ENCODE peak calls at places on chromosome 2, in nine cellular contexts. S, E, I, V, C, Q, R, N and Z are unnamed samples.

GRCh38 chr2:219254590-219255219 is 987 bp upstream of the TUBA4A start:
- DNase-seq in S (no peak), E (peak), I (peak), V (no peak), C (no peak), Q (no peak), R (peak), N (no peak), Z (peak)

GRCh38 chr2:241291977-241292376 is 23.5 kb downstream of the HDLBP start:
- DNase-seq in S (no peak), E (no peak), I (no peak), V (peak), C (no peak), Q (no peak), R (no peak), N (no peak), Z (no peak)

GRCh38 chr2:144835634-144836351 is 315.9 kb upstream of the ZEB2 start:
- DNase-seq in S (no peak), E (no peak), I (peak), V (no peak), C (no peak), Q (no peak), R (no peak), N (no peak), Z (no peak)

GRCh38 chr2:174794851-174795374 is 30.6 kb upstream of the CHRNA1 start:
- DNase-seq in S (no peak), E (peak), I (no peak), V (no peak), C (no peak), Q (peak), R (no peak), N (no peak), Z (no peak)

GRCh38 chr2:217849154-217849553 is 153.6 kb downstream of the TNS1 start:
- DNase-seq in S (no peak), E (peak), I (peak), V (no peak), C (no peak), Q (no peak), R (no peak), N (no peak), Z (no peak)

GRCh38 chr2:164213916-164214315 is 407.4 kb downstream of the GRB14 start:
- DNase-seq in S (no peak), E (no peak), I (no peak), V (no peak), C (no peak), Q (no peak), R (no peak), N (no peak), Z (no peak)

GRCh38 chr2:58032016-58032750 is 14.4 kb upstream of the VRK2 start:
- DNase-seq in S (no peak), E (peak), I (no peak), V (no peak), C (no peak), Q (no peak), R (peak), N (no peak), Z (no peak)

GRCh38 chr2:23460228-23460627 is 75.2 kb downstream of the KLHL29 start:
- DNase-seq in S (no peak), E (peak), I (peak), V (no peak), C (no peak), Q (no peak), R (peak), N (no peak), Z (no peak)

GRCh38 chr2:135657806-135658582 is 83.7 kb upstream of the UBXN4 start:
- DNase-seq in S (no peak), E (no peak), I (no peak), V (peak), C (peak), Q (peak), R (no peak), N (no peak), Z (no peak)